ENCODE peak calls at places on chromosome 3, in five cellular contexts. One of them, this sample, is unnamed.
A peak's percentile ranks its signal among the peaks of the same experiment; 100 is the strongest.

GRCh38 chr3:126287536-126288181 is 69.5 kb downstream of the KLF15 start:
- DNase-seq in left lung: no peak
- DNase-seq in neural progenitor cell: peak; percentile 89
- DNase-seq in ovary: peak; percentile 85
- DNase-seq in psoas muscle: peak; percentile 67
- DNase-seq in this sample: peak; percentile 84

GRCh38 chr3:194584866-194585265 is 48.4 kb downstream of the TMEM44 start:
- DNase-seq in left lung: no peak
- DNase-seq in ovary: no peak
- DNase-seq in psoas muscle: peak; percentile 38
- DNase-seq in neural progenitor cell: no peak
- DNase-seq in this sample: peak; percentile 53

GRCh38 chr3:133821767-133822638 is 16.4 kb downstream of the SRPRB start:
- DNase-seq in neural progenitor cell: peak; percentile 16
- DNase-seq in ovary: peak; percentile 59
- DNase-seq in left lung: no peak
- DNase-seq in psoas muscle: peak; percentile 78
- DNase-seq in this sample: peak; percentile 79

GRCh38 chr3:126753191-126754160 is 49.4 kb downstream of the CHCHD6 start:
- DNase-seq in left lung: no peak
- DNase-seq in neural progenitor cell: no peak
- DNase-seq in psoas muscle: no peak
- DNase-seq in ovary: no peak
- DNase-seq in this sample: peak; percentile 88

GRCh38 chr3:46895204-46895660 is 17.7 kb downstream of the PTH1R start:
- DNase-seq in ovary: peak; percentile 89
- DNase-seq in psoas muscle: peak; percentile 78
- DNase-seq in neural progenitor cell: peak; percentile 69
- DNase-seq in left lung: peak; percentile 89
- DNase-seq in this sample: peak; percentile 64

GRCh38 chr3:153166206-153166605 is 4.2 kb downstream of the RAP2B start:
- DNase-seq in ovary: no peak
- DNase-seq in neural progenitor cell: no peak
- DNase-seq in left lung: no peak
- DNase-seq in psoas muscle: no peak
- DNase-seq in this sample: peak; percentile 30

GRCh38 chr3:170524072-170524471 is 61.8 kb downstream of the SLC7A14 start:
- DNase-seq in left lung: no peak
- DNase-seq in ovary: no peak
- DNase-seq in neural progenitor cell: no peak
- DNase-seq in psoas muscle: no peak
- DNase-seq in this sample: no peak

GRCh38 chr3:167740961-167741587 is 5.6 kb downstream of the SERPINI1 start:
- DNase-seq in psoas muscle: no peak
- DNase-seq in ovary: no peak
- DNase-seq in left lung: no peak
- DNase-seq in neural progenitor cell: peak; percentile 56
- DNase-seq in this sample: peak; percentile 39

GRCh38 chr3:51441282-51442030 is 50.4 kb downstream of the RBM15B start:
- DNase-seq in left lung: no peak
- DNase-seq in psoas muscle: no peak
- DNase-seq in neural progenitor cell: no peak
- DNase-seq in ovary: no peak
- DNase-seq in this sample: no peak

GRCh38 chr3:11784962-11785361 is 61.7 kb downstream of the TAMM41 start:
- DNase-seq in ovary: no peak
- DNase-seq in neural progenitor cell: no peak
- DNase-seq in psoas muscle: no peak
- DNase-seq in left lung: no peak
- DNase-seq in this sample: no peak

GRCh38 chr3:53730565-53730964 is 115.7 kb downstream of the CHDH start:
- DNase-seq in ovary: peak; percentile 71
- DNase-seq in left lung: no peak
- DNase-seq in neural progenitor cell: no peak
- DNase-seq in psoas muscle: peak; percentile 23
- DNase-seq in this sample: peak; percentile 22

GRCh38 chr3:9142346-9142745 is 107.1 kb downstream of the SRGAP3 start:
- DNase-seq in ovary: no peak
- DNase-seq in psoas muscle: no peak
- DNase-seq in neural progenitor cell: no peak
- DNase-seq in left lung: no peak
- DNase-seq in this sample: no peak

GRCh38 chr3:34174740-34175139 is 376.3 kb downstream of the PDCD6IP start:
- DNase-seq in psoas muscle: no peak
- DNase-seq in left lung: no peak
- DNase-seq in neural progenitor cell: no peak
- DNase-seq in ovary: no peak
- DNase-seq in this sample: no peak

GRCh38 chr3:46183330-46183729 is 24.8 kb downstream of the CCR1 start:
- DNase-seq in neural progenitor cell: no peak
- DNase-seq in left lung: peak; percentile 78
- DNase-seq in psoas muscle: no peak
- DNase-seq in ovary: no peak
- DNase-seq in this sample: no peak

GRCh38 chr3:178260887-178261286 is 275.3 kb upstream of the KCNMB2 start:
- DNase-seq in psoas muscle: no peak
- DNase-seq in ovary: peak; percentile 55
- DNase-seq in neural progenitor cell: no peak
- DNase-seq in left lung: no peak
- DNase-seq in this sample: no peak

GRCh38 chr3:57029924-57030323 is 30.5 kb upstream of the SPATA12 start:
- DNase-seq in psoas muscle: no peak
- DNase-seq in ovary: no peak
- DNase-seq in neural progenitor cell: no peak
- DNase-seq in left lung: no peak
- DNase-seq in this sample: no peak

GRCh38 chr3:4994823-4995499 is 15.7 kb downstream of the BHLHE40 start:
- DNase-seq in psoas muscle: peak; percentile 84
- DNase-seq in neural progenitor cell: no peak
- DNase-seq in ovary: no peak
- DNase-seq in left lung: no peak
- DNase-seq in this sample: peak; percentile 98

GRCh38 chr3:120432105-120432860 is 18.5 kb downstream of the FSTL1 start:
- DNase-seq in left lung: no peak
- DNase-seq in ovary: peak; percentile 66
- DNase-seq in neural progenitor cell: peak; percentile 83
- DNase-seq in psoas muscle: no peak
- DNase-seq in this sample: peak; percentile 62

GRCh38 chr3:49248828-49249227 is 28.2 kb downstream of the C3orf62 start:
- DNase-seq in left lung: no peak
- DNase-seq in ovary: no peak
- DNase-seq in psoas muscle: no peak
- DNase-seq in neural progenitor cell: no peak
- DNase-seq in this sample: peak; percentile 51

GRCh38 chr3:180421711-180422110 is 180.3 kb upstream of the TTC14 start:
- DNase-seq in neural progenitor cell: no peak
- DNase-seq in left lung: no peak
- DNase-seq in psoas muscle: no peak
- DNase-seq in ovary: no peak
- DNase-seq in this sample: no peak

GRCh38 chr3:127915115-127915936 is at the start of gene KBTBD12:
- DNase-seq in neural progenitor cell: peak; percentile 50
- DNase-seq in psoas muscle: peak; percentile 79
- DNase-seq in ovary: peak; percentile 55
- DNase-seq in left lung: peak; percentile 84
- DNase-seq in this sample: peak; percentile 12

GRCh38 chr3:177601120-177601519 is 403.8 kb upstream of the TBL1XR1 start:
- DNase-seq in psoas muscle: no peak
- DNase-seq in left lung: no peak
- DNase-seq in ovary: no peak
- DNase-seq in neural progenitor cell: no peak
- DNase-seq in this sample: no peak

GRCh38 chr3:65873028-65873427 is 165.7 kb downstream of the MAGI1 start:
- DNase-seq in ovary: peak; percentile 35
- DNase-seq in neural progenitor cell: no peak
- DNase-seq in psoas muscle: no peak
- DNase-seq in left lung: no peak
- DNase-seq in this sample: no peak

GRCh38 chr3:169305460-169305859 is 358.1 kb downstream of the MECOM start:
- DNase-seq in ovary: no peak
- DNase-seq in neural progenitor cell: no peak
- DNase-seq in psoas muscle: no peak
- DNase-seq in left lung: no peak
- DNase-seq in this sample: no peak

GRCh38 chr3:178736300-178736699 is 200.1 kb downstream of the KCNMB2 start:
- DNase-seq in neural progenitor cell: no peak
- DNase-seq in left lung: no peak
- DNase-seq in psoas muscle: no peak
- DNase-seq in ovary: no peak
- DNase-seq in this sample: no peak

GRCh38 chr3:129057249-129057648 is 3.3 kb upstream of the GP9 start:
- DNase-seq in left lung: no peak
- DNase-seq in psoas muscle: no peak
- DNase-seq in neural progenitor cell: no peak
- DNase-seq in ovary: no peak
- DNase-seq in this sample: no peak

GRCh38 chr3:2303567-2303966 is 204.9 kb downstream of the CNTN4 start:
- DNase-seq in left lung: no peak
- DNase-seq in psoas muscle: no peak
- DNase-seq in neural progenitor cell: peak; percentile 78
- DNase-seq in ovary: no peak
- DNase-seq in this sample: peak; percentile 3

GRCh38 chr3:2300938-2301337 is 202.3 kb downstream of the CNTN4 start:
- DNase-seq in neural progenitor cell: no peak
- DNase-seq in left lung: no peak
- DNase-seq in ovary: no peak
- DNase-seq in psoas muscle: no peak
- DNase-seq in this sample: no peak

DNA sequence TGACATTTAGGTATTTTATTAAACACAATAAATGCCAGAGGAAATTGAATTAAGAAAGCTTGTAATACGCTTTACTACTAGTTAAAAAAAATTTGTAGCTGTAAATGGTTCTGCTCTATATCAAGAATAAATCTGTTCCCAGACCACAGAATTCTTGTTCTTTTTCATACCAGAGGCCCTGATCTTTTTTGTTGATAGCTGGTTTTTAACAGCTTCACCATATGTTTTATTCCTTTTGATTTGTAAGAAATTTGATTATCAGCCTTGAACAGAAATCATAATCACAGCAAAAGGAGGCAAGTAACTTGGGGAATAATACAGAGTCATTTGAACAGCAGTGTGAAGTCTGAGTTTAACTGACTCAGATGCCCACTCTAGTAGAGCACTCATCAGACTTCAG is 202.7 kb downstream of the CNTN4 start:
- DNase-seq in left lung: no peak
- DNase-seq in ovary: no peak
- DNase-seq in psoas muscle: no peak
- DNase-seq in neural progenitor cell: no peak
- DNase-seq in this sample: no peak
- H3K27ac ChIP-seq in left lung: no peak overlapping the region
- H3K27ac ChIP-seq in ovary: no peak overlapping the region
- H3K27ac ChIP-seq in psoas muscle: no peak overlapping the region
- H3K27ac ChIP-seq in neural progenitor cell: no peak overlapping the region
- H3K27ac ChIP-seq in this sample: no peak overlapping the region

GRCh38 chr3:101680466-101680865 is 3.5 kb upstream of the ZBTB11 start:
- DNase-seq in left lung: no peak
- DNase-seq in psoas muscle: no peak
- DNase-seq in ovary: no peak
- DNase-seq in neural progenitor cell: no peak
- DNase-seq in this sample: no peak
- H3K27ac ChIP-seq in left lung: no peak overlapping the region
- H3K27ac ChIP-seq in psoas muscle: no peak overlapping the region
- H3K27ac ChIP-seq in ovary: no peak overlapping the region
- H3K27ac ChIP-seq in neural progenitor cell: no peak overlapping the region
- H3K27ac ChIP-seq in this sample: peak overlapping the region; percentile 1

DNA sequence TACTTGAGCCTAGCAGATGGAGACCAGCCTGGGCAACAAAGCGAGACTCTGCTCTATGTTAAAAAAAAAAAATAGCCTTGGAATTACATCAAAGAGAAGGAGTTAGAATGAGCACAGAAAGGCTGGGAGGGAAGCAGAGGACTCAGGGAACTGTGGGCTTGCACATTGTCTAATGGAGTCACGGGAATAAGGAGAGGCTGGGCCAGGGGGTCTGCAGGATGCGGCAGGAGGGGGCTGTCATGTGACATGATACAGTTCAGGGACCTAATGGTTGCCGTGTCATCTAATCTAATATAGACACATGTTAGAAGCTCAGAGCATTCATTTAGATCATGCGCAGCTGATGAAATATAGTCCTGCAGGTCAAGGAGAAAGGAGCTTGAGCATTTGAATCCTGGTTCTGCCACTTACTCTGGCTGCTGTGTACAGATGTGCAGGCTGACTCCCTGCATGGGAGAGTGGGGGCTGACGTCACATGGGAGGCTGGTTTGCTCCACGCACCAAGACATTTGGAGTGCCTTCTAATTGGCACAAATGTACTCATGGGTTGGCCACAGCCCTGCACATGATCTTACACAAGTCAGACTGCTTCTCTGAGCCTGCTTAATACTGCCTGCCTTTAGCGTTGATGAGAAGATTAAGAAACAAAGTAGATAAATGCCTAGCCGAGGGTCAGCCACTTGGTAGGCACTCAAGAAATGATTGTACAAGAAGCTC is 32.7 kb downstream of the GRK7 start:
- DNase-seq in psoas muscle: peak; percentile 70
- DNase-seq in neural progenitor cell: peak; percentile 41
- DNase-seq in left lung: no peak
- DNase-seq in ovary: peak; percentile 53
- DNase-seq in this sample: peak; percentile 72
- H3K27ac ChIP-seq in psoas muscle: no peak overlapping the region
- H3K27ac ChIP-seq in neural progenitor cell: no peak overlapping the region
- H3K27ac ChIP-seq in left lung: no peak overlapping the region
- H3K27ac ChIP-seq in ovary: no peak overlapping the region
- H3K27ac ChIP-seq in this sample: peak overlapping the region; percentile 9

DNA sequence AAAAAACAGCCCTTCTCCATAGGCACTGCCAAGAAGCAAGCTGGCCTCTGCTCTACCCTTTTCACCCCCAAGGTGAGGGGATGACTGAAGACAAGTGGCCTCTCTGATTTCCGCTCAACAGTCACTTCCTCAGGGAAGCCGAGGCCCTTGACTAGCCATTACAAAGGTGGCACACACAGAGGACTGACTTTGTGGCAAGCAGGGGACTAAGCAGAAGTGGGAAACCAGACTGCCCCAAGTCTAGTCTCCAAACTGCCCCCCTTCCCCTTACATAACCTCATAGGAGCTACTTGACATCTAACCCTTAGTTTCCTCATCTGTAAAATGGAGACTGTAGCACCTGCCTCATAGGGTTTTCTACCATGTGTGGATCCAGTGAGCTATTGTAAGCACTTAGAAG is 118.9 kb downstream of the FOXP1 start:
- DNase-seq in ovary: no peak
- DNase-seq in psoas muscle: no peak
- DNase-seq in neural progenitor cell: no peak
- DNase-seq in left lung: no peak
- DNase-seq in this sample: no peak
- H3K27ac ChIP-seq in ovary: no peak overlapping the region
- H3K27ac ChIP-seq in psoas muscle: no peak overlapping the region
- H3K27ac ChIP-seq in neural progenitor cell: no peak overlapping the region
- H3K27ac ChIP-seq in left lung: no peak overlapping the region
- H3K27ac ChIP-seq in this sample: no peak overlapping the region

This sample was measured in GM23248.